ENCODE peak calls at places on chromosome 16, in nine cellular contexts. D is A549, U is ovary, V is Panc1, A is cardiac fibroblast, J is HCT116, G is osteocyte, M is GM10248, W is NB4. H is an unnamed sample.

GRCh38 chr16:83996481-83997252 is 28.6 kb downstream of the NECAB2 start:
- DNase-seq in G (no peak), M (no peak), U (no peak), D (no peak), A (no peak), J (no peak), V (no peak), W (no peak), H (no peak)

GRCh38 chr16:28107232-28107631 is 43.7 kb upstream of the GSG1L start:
- DNase-seq in U (no peak), W (no peak), A (no peak), M (no peak), V (no peak), G (no peak), D (no peak), J (no peak), H (no peak)

GRCh38 chr16:57544129-57544653 is 1.7 kb downstream of the ADGRG5 start:
- DNase-seq in W (peak; percentile 99), A (no peak), G (no peak), D (no peak), J (no peak), M (peak; percentile 72), U (no peak), V (no peak), H (no peak)

GRCh38 chr16:4433914-4434787 is 8.5 kb downstream of the DNAJA3 start:
- DNase-seq in A (no peak), G (no peak), D (no peak), J (no peak), W (no peak), V (no peak), U (no peak), M (no peak), H (no peak)

GRCh38 chr16:48206594-48207242 is 37.4 kb upstream of the LONP2 start:
- DNase-seq in U (no peak), J (no peak), M (no peak), A (peak; percentile 46), V (no peak), G (no peak), W (no peak), D (no peak), H (no peak)

GRCh38 chr16:21599994-21600773 is 807 bp downstream of the METTL9 start:
- DNase-seq in A (peak; percentile 41), M (peak; percentile 16), U (no peak), V (no peak), D (peak; percentile 27), W (peak; percentile 66), J (no peak), G (no peak), H (no peak)

GRCh38 chr16:65773319-65773874 is 593.1 kb upstream of the CDH5 start:
- DNase-seq in W (no peak), G (no peak), U (no peak), V (no peak), J (no peak), D (no peak), M (no peak), A (no peak), H (no peak)

GRCh38 chr16:65113441-65113840 is 8.4 kb downstream of the CDH11 start:
- DNase-seq in U (no peak), D (no peak), V (no peak), M (no peak), J (no peak), G (no peak), A (no peak), W (no peak), H (no peak)

GRCh38 chr16:57536306-57537193 is at the start of gene CCDC102A:
- DNase-seq in U (peak; percentile 45), V (no peak), D (no peak), A (no peak), M (peak; percentile 29), W (peak; percentile 85), G (peak; percentile 88), J (no peak), H (no peak)

GRCh38 chr16:83992624-83993023 is 24.6 kb downstream of the NECAB2 start:
- DNase-seq in D (no peak), J (no peak), V (no peak), G (no peak), M (no peak), W (no peak), A (peak; percentile 81), U (no peak), H (no peak)

GRCh38 chr16:77406680-77407079 is 28.2 kb downstream of the ADAMTS18 start:
- DNase-seq in U (no peak), V (no peak), J (peak; percentile 4), D (peak; percentile 9), A (no peak), M (no peak), G (no peak), W (peak; percentile 11), H (no peak)

GRCh38 chr16:70691223-70692129 is 5.6 kb upstream of the MTSS2 start:
- DNase-seq in A (peak; percentile 96), G (peak; percentile 97), M (no peak), D (peak; percentile 67), V (no peak), W (no peak), J (no peak), U (peak; percentile 82), H (no peak)

GRCh38 chr16:54430491-54431030 is 144.0 kb upstream of the IRX3 start:
- DNase-seq in A (peak; percentile 59), M (no peak), D (no peak), V (no peak), J (no peak), U (no peak), W (peak; percentile 54), G (no peak), H (no peak)

GRCh38 chr16:60027351-60027750 is 1293.2 kb upstream of the GOT2 start:
- DNase-seq in D (no peak), A (no peak), J (no peak), M (no peak), G (no peak), W (no peak), U (no peak), V (no peak), H (no peak)

GRCh38 chr16:56477096-56477878 is 25.9 kb downstream of the OGFOD1 start:
- DNase-seq in J (peak; percentile 46), M (no peak), W (peak; percentile 79), D (peak; percentile 43), V (peak; percentile 17), U (no peak), G (no peak), A (peak; percentile 82), H (no peak)

GRCh38 chr16:77840623-77841274 is 52.4 kb downstream of the VAT1L start:
- DNase-seq in U (no peak), M (no peak), D (no peak), W (no peak), J (no peak), V (no peak), A (peak; percentile 27), G (no peak), H (no peak)

GRCh38 chr16:82344157-82344556 is 174.1 kb upstream of the MPHOSPH6 start:
- DNase-seq in G (no peak), D (no peak), U (no peak), W (peak; percentile 22), A (no peak), V (no peak), J (no peak), M (no peak), H (no peak)
- TF ChIP-seq CTCF in G (no peak), D (no peak), U (no peak), W (peak; percentile 60), A (peak; percentile 21), V (peak; percentile 25), J (peak; percentile 57), M (peak; percentile 16), H (peak; percentile 14)

GRCh38 chr16:16112450-16113053 is 110.7 kb downstream of the ABCC6 start:
- DNase-seq in M (no peak), A (no peak), V (no peak), D (no peak), G (no peak), W (no peak), J (no peak), U (no peak), H (no peak)
- TF ChIP-seq CTCF in M (no peak), A (no peak), V (no peak), D (no peak), G (no peak), W (no peak), J (no peak), U (no peak), H (no peak)

GRCh38 chr16:589658-590159 is at the start of gene RAB40C:
- DNase-seq in M (peak; percentile 99), W (peak; percentile 96), J (peak; percentile 85), D (peak; percentile 99), V (peak; percentile 75), U (peak; percentile 99), A (peak; percentile 99), G (peak; percentile 100), H (peak; percentile 99)
- TF ChIP-seq CTCF in M (peak; percentile 17), W (no peak), J (no peak), D (no peak), V (no peak), U (peak; percentile 19), A (peak; percentile 8), G (no peak), H (peak; percentile 6)

GRCh38 chr16:14560523-14560922 is 69.5 kb downstream of the PARN start:
- DNase-seq in D (no peak), G (no peak), W (no peak), V (no peak), M (no peak), J (no peak), A (peak; percentile 55), U (no peak), H (no peak)

GRCh38 chr16:14565688-14566025 is 64.4 kb downstream of the PARN start:
- DNase-seq in U (no peak), D (no peak), A (no peak), G (no peak), W (no peak), J (no peak), V (no peak), M (no peak), H (no peak)

GRCh38 chr16:14564323-14564722 is 65.7 kb downstream of the PARN start:
- DNase-seq in V (no peak), J (no peak), A (no peak), G (no peak), D (peak; percentile 29), U (no peak), M (no peak), W (no peak), H (no peak)

GRCh38 chr16:14564881-14565687 is 65.0 kb downstream of the PARN start:
- DNase-seq in U (no peak), A (peak; percentile 63), D (peak; percentile 46), M (no peak), W (no peak), G (no peak), V (no peak), J (no peak), H (no peak)

DNA sequence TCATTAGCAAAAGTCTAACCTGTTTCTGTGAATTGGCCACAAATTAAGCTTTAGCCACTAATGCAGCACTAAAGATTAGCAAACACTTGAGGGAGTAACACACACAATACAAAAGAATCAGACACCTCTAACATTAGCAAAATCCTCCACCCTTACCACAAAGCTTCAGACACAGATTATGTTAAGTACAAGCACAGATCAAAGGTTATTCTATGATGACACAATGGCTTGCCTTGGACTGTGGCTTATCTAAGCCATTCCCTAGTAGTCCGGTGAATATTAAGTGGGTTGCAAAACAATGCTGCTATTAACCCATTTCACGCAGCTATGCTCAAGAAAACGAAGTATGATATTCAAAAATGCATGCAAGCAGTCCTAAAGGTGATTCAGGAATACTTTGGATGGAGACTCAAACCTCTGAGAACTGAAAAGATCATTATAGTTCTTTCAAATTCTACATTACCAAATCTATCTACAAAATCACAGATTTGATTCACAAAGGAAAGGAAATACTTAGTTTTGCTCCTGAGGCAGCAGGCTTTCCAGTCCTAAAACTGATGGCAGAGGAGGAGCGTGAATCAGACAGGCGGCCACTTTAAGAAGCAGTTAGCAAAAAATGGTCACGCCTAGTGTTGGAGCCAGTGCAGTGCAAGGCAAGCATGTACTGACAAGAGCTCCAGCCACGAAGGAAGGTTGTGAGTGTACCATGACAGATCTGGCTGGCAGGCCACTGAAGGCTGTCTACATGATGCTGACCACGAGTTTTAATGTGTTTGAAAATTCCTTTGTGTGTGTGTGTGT is 67.2 kb downstream of the PARN start:
- DNase-seq in V (no peak), G (no peak), J (no peak), W (peak; percentile 11), D (peak; percentile 73), M (no peak), A (peak; percentile 56), U (no peak), H (no peak)
- TF ChIP-seq CTCF in V (no peak), G (no peak), J (no peak), W (no peak), D (no peak), M (no peak), A (peak; percentile 9), U (no peak), H (no peak)